ENCODE peak calls at places on chromosomes 12 and 14, in eight cellular contexts. Z is M059J, A is NCI-H2081, D is AG09309, Y is RCC 7860, K is GM10248, P is D341Med, H is upper lobe of left lung. F is an unnamed sample.

GRCh38 chr14:35261774-35262173 is 30.4 kb upstream of the PSMA6 start:
- DNase-seq in A (no peak), P (no peak), H (no peak), D (no peak), Z (peak; percentile 7), Y (no peak), K (no peak), F (no peak)

GRCh38 chr12:25829192-25829591 is 129.3 kb upstream of the RASSF8 start:
- DNase-seq in K (no peak), Z (peak; percentile 95), A (no peak), Y (no peak), H (no peak), D (peak; percentile 99), P (no peak), F (no peak)

GRCh38 chr12:6199531-6200265 is 502 bp upstream of the CD9 start:
- DNase-seq in P (peak; percentile 79), K (no peak), Y (no peak), D (no peak), A (no peak), H (peak; percentile 66), Z (no peak), F (peak; percentile 95)

GRCh38 chr14:61355892-61356325 is 34.5 kb downstream of the PRKCH start:
- DNase-seq in A (no peak), H (peak; percentile 79), D (no peak), P (no peak), Z (peak; percentile 96), K (no peak), Y (peak; percentile 46), F (no peak)

GRCh38 chr14:70698288-70698687 is 56.6 kb downstream of the TTC9 start:
- DNase-seq in D (no peak), H (peak; percentile 70), P (no peak), K (no peak), Z (peak; percentile 63), Y (peak; percentile 18), A (no peak), F (no peak)

GRCh38 chr12:113609692-113610469 is 138.2 kb upstream of the LHX5 start:
- DNase-seq in K (no peak), A (no peak), H (no peak), Z (no peak), Y (no peak), P (no peak), D (no peak), F (no peak)

GRCh38 chr12:66493841-66494240 is 185.0 kb downstream of the GRIP1 start:
- DNase-seq in Z (no peak), A (no peak), H (no peak), Y (no peak), D (no peak), K (no peak), P (no peak), F (no peak)

GRCh38 chr12:112374166-112374740 is 8.0 kb downstream of the HECTD4 start:
- DNase-seq in H (no peak), Z (no peak), D (no peak), Y (no peak), A (no peak), K (no peak), P (no peak), F (no peak)

GRCh38 chr12:2925322-2925995 is 33.7 kb upstream of the TEAD4 start:
- DNase-seq in Z (peak; percentile 29), P (no peak), Y (peak; percentile 15), K (peak; percentile 32), H (no peak), D (no peak), A (no peak), F (no peak)

GRCh38 chr14:78319826-78320635 is 149.9 kb downstream of the NRXN3 start:
- DNase-seq in A (peak; percentile 89), D (no peak), K (no peak), P (no peak), Y (no peak), Z (no peak), H (no peak), F (peak; percentile 94)

GRCh38 chr12:14902465-14902864 is 16.8 kb upstream of the MGP start:
- DNase-seq in H (no peak), Z (peak; percentile 40), D (no peak), K (no peak), P (no peak), Y (no peak), A (no peak), F (no peak)

GRCh38 chr12:52182898-52183543 is 8.8 kb downstream of the KRT80 start:
- DNase-seq in D (no peak), Z (no peak), H (no peak), K (no peak), Y (no peak), A (peak; percentile 72), P (no peak), F (no peak)

GRCh38 chr14:95190346-95190840 is 33.1 kb upstream of the DICER1 start:
- DNase-seq in H (no peak), A (no peak), K (no peak), Y (no peak), D (no peak), P (no peak), Z (peak; percentile 13), F (no peak)

GRCh38 chr14:57533214-57533613 is 39.6 kb upstream of the CCDC198 start:
- DNase-seq in K (no peak), P (no peak), H (no peak), Z (peak; percentile 14), A (peak; percentile 8), Y (peak; percentile 33), D (no peak), F (no peak)

GRCh38 chr14:20428802-20429201 is 7.2 kb downstream of the KLHL33 start:
- DNase-seq in K (no peak), H (no peak), D (no peak), Y (no peak), A (no peak), P (no peak), Z (peak; percentile 22), F (no peak)

GRCh38 chr12:6961695-6962284 is 8.7 kb downstream of the PHB2 start:
- DNase-seq in P (peak; percentile 86), H (peak; percentile 88), K (peak; percentile 62), Y (peak; percentile 39), A (peak; percentile 96), D (no peak), Z (peak; percentile 71), F (peak; percentile 43)

GRCh38 chr12:103751600-103751999 is 89.4 kb downstream of the NT5DC3 start:
- DNase-seq in Y (no peak), K (no peak), A (no peak), H (no peak), Z (no peak), D (no peak), P (no peak), F (no peak)

GRCh38 chr14:101132051-101132541 is 228.6 kb upstream of the RTL1 start:
- DNase-seq in D (no peak), H (no peak), A (no peak), P (peak; percentile 12), K (no peak), Z (no peak), Y (no peak), F (no peak)

GRCh38 chr12:47238665-47239064 is 158.9 kb upstream of the AMIGO2 start:
- DNase-seq in D (no peak), A (no peak), Z (no peak), Y (no peak), K (no peak), P (no peak), H (no peak), F (no peak)

GRCh38 chr12:55822228-55822627 is 4.4 kb downstream of the ORMDL2 start:
- DNase-seq in P (no peak), Y (peak; percentile 13), D (no peak), H (no peak), Z (no peak), K (no peak), A (peak; percentile 39), F (no peak)

F was measured in NCI-H524 treated with DMSO at 0.1 percent for 48 hours.